ENCODE peak calls at places on chromosomes 4 and X, in nine cellular contexts. E is psoas muscle, H is A549, G is foreskin fibroblast, Y is colonic mucosa, C is cardiac fibroblast, A is hepatocyte, R is astrocyte, V is Peyer's patch. B is an unnamed sample.
A peak's percentile ranks its signal among the peaks of the same experiment; 100 is the strongest.

GRCh38 chr4:87216469-87216868 is 3.9 kb downstream of the KLHL8 start:
- DNase-seq in R (no peak), E (no peak), G (no peak), A (no peak), Y (no peak), H (no peak), C (peak; percentile 28), V (no peak), B (no peak)

GRCh38 chr4:55346851-55347255 is 811 bp downstream of the SRD5A3 start:
- DNase-seq in E (no peak), V (no peak), A (no peak), Y (no peak), H (no peak), C (no peak), R (no peak), G (no peak), B (no peak)

GRCh38 chr4:113468165-113469022 is 293.1 kb downstream of the CAMK2D start:
- DNase-seq in C (peak; percentile 100), V (peak; percentile 31), R (peak; percentile 100), Y (peak; percentile 58), E (peak; percentile 78), H (peak; percentile 31), G (peak; percentile 99), A (peak; percentile 91), B (peak; percentile 98)

GRCh38 chrX:43560247-43560946 is 95.7 kb upstream of the MAOA start:
- DNase-seq in C (no peak), G (no peak), A (no peak), E (no peak), R (no peak), Y (no peak), V (no peak), H (no peak), B (no peak)

GRCh38 chrX:63428348-63428747 is 77.2 kb upstream of the SPIN4 start:
- DNase-seq in A (no peak), R (peak; percentile 4), G (no peak), C (peak; percentile 43), V (no peak), E (no peak), Y (no peak), H (no peak), B (no peak)

GRCh38 chr4:155569960-155570515 is 96.6 kb upstream of the GUCY1A1 start:
- DNase-seq in G (peak; percentile 64), C (peak; percentile 22), A (no peak), R (peak; percentile 73), H (no peak), V (no peak), Y (no peak), E (no peak), B (no peak)

GRCh38 chrX:148691456-148691855 is 191.0 kb downstream of the AFF2 start:
- DNase-seq in E (no peak), V (no peak), Y (no peak), C (peak; percentile 3), R (peak; percentile 5), A (no peak), G (peak; percentile 1), H (no peak), B (no peak)

GRCh38 chr4:72319596-72319995 is 249.4 kb downstream of the ADAMTS3 start:
- DNase-seq in G (peak; percentile 86), R (peak; percentile 64), C (peak; percentile 81), V (no peak), E (no peak), Y (no peak), H (no peak), A (no peak), B (no peak)

GRCh38 chr4:100986360-100986868 is 360.9 kb downstream of the PPP3CA start:
- DNase-seq in G (no peak), A (peak; percentile 21), Y (no peak), H (no peak), C (peak; percentile 21), E (no peak), V (no peak), R (peak; percentile 91), B (no peak)

GRCh38 chr4:158624889-158625478 is 46.7 kb downstream of the C4orf46 start:
- DNase-seq in A (peak; percentile 60), Y (peak; percentile 18), E (no peak), R (peak; percentile 41), C (peak; percentile 88), H (peak; percentile 6), V (no peak), G (peak; percentile 74), B (no peak)

GRCh38 chr4:76803522-76803921 is 94.4 kb downstream of the SOWAHB start:
- DNase-seq in Y (no peak), C (peak; percentile 97), V (no peak), H (no peak), E (no peak), R (peak; percentile 97), A (peak; percentile 75), G (peak; percentile 84), B (no peak)

GRCh38 chrX:45601052-45601451 is 400.4 kb upstream of the DIPK2B start:
- DNase-seq in A (no peak), R (no peak), Y (no peak), C (no peak), G (no peak), E (no peak), V (no peak), H (no peak), B (no peak)

DNA sequence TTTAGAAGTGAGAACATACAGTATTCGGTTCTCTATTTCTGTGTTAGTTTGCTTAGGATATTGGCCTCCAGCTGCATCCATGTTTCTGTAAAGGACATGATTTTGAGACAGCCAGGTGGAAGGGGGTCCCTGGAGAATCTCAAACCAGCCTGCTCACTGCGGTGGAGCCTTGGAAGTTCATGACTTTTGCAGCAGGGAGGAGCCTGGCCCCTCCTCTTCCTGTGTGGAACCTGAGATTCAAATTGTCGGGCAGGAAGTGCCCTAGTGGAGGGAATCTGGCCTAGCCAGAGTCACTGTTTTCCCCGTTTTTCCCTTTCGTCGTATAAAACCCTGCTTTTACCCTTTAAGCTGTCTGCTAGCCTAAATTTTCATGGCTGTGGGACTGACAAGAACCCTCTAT is 762.6 kb downstream of the PCDH18 start:
- DNase-seq in V (no peak), H (no peak), Y (no peak), A (no peak), C (no peak), E (no peak), G (no peak), R (no peak), B (no peak)
- TF ChIP-seq CTCF in V (no peak), H (no peak), Y (no peak), A (no peak), C (no peak), E (no peak), G (no peak), R (no peak), B (no peak)

GRCh38 chr4:93830090-93830818 is 1.7 kb downstream of the ATOH1 start:
- DNase-seq in H (no peak), R (no peak), C (no peak), Y (no peak), E (no peak), G (no peak), V (no peak), A (no peak), B (no peak)

GRCh38 chr4:93827272-93827947 is 1.1 kb upstream of the ATOH1 start:
- DNase-seq in Y (peak; percentile 62), R (no peak), G (no peak), C (no peak), A (no peak), V (no peak), H (no peak), E (no peak), B (no peak)

GRCh38 chr4:93829531-93830089 is 1.1 kb downstream of the ATOH1 start:
- DNase-seq in Y (peak; percentile 19), H (no peak), G (peak; percentile 3), C (no peak), V (no peak), E (no peak), A (no peak), R (no peak), B (no peak)

GRCh38 chr4:93828332-93828829 is at the start of gene ATOH1:
- DNase-seq in C (no peak), V (no peak), G (peak; percentile 21), H (peak; percentile 18), A (peak; percentile 55), Y (peak; percentile 79), R (no peak), E (no peak), B (no peak)

GRCh38 chr4:93828830-93829530 is 427 bp downstream of the ATOH1 start:
- DNase-seq in H (no peak), A (peak; percentile 30), C (no peak), V (no peak), G (peak; percentile 13), E (no peak), R (no peak), Y (peak; percentile 53), B (no peak)
- H3K4me3 ChIP-seq in H (peak overlapping the region; percentile 51), A (peak overlapping the region; percentile 12), C (no peak overlapping the region), V (peak overlapping the region; percentile 44), G (peak overlapping the region; percentile 13), E (peak overlapping the region; percentile 48), R (peak overlapping the region; percentile 43), Y (peak overlapping the region; percentile 43), B (peak overlapping the region; percentile 59)

DNA sequence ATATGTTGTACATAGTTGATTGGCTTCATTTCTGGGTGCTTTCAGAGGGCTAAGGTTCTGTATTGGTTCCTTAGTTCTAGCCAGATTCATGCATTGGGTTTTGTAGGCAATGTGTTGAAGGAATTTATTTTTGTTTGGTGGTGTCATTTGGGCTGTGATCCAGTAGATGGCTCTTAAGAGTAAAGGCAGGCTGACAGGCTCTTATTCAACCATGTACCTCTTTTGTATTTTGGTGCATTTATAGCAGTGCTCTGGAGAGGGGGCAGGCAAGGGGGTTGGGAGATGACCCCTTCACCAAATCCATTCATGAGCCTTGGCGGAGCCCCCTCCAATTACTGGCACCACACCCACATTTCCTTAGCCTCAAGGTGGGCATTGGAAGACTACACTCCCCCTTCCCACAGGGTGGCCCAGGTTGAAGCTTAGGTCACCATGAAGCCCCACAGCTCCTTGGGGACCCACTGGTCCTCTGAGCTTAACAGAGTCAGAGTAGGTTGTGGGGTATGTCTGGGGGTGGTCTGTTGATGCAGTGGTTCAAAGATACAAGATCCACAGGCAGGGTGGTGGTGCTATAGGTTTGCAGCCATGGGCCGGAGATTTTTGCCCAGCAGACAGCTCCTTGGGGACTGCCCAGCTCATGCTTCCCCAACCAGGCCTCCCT is 143.0 kb upstream of the GNPDA2 start:
- DNase-seq in V (no peak), Y (no peak), H (no peak), A (no peak), E (no peak), R (no peak), C (no peak), G (no peak), B (no peak)
- TF ChIP-seq CTCF in V (no peak), Y (no peak), H (no peak), A (no peak), E (no peak), R (no peak), C (no peak), G (no peak), B (no peak)

DNA sequence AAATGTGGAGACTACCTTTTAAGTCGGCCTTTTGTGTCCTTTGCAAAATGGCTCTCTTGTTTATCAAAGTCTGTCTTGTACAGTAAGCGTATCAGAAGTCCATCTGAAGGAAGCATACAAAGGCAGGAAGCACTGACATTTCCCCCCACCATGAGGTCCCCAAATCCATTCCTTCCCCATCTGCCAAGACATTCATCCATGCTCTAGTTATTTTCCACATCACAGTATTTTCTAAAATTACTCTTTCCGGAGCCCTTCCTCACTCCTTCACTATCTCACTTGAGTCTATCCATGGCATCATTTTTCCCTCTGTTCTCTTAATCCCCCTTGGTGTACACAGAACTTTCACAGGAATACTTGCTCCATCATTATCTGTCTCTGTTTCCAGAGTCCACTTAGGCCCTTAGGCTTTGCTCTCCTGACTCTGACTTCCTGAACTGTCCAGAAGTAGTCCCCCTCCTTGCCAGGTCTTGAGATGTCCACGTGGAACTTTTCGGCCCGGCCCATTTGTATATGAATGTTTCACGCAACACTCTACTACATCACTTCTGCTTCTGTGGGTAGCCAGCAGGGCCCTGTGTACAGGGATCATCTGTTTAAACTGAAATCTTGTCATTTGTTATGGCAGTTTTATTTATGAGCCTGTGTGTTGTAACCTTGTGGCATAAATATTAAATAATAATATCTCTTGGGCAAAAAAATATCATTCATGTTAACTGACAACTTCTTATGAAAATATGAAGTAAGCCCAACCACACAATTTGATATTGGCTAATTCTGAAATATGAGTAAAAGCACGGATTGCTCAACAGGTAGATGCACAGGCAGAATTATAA is 2.0 kb downstream of the SEL1L3 start:
- DNase-seq in E (no peak), H (no peak), V (peak; percentile 78), R (no peak), G (no peak), Y (peak; percentile 34), C (peak; percentile 70), A (peak; percentile 26), B (no peak)
- H3K4me3 ChIP-seq in E (peak overlapping the region; percentile 77), H (peak overlapping the region; percentile 98), V (peak overlapping the region; percentile 22), R (no peak overlapping the region), G (no peak overlapping the region), Y (no peak overlapping the region), C (no peak overlapping the region), A (no peak overlapping the region), B (no peak overlapping the region)